ENCODE peak calls at places on chromosomes 13 and 19, in five cellular contexts. Z is RWPE1; C is mammary epithelial cell; W is fibroblast of lung; A is CD4-positive, CD25-positive, alpha-beta regulatory T cell. B is an unnamed sample.

GRCh38 chr13:98370806-98371553 is 193.9 kb upstream of the RNF113B start:
- DNase-seq in Z (no peak), C (no peak), W (peak; percentile 92), A (no peak), B (no peak)

GRCh38 chr19:14890616-14891379 is 4.9 kb upstream of the OR7A17 start:
- DNase-seq in Z (no peak), C (no peak), W (no peak), A (no peak), B (no peak)

GRCh38 chr13:41492432-41493267 is 35.3 kb downstream of the RGCC start:
- DNase-seq in Z (no peak), C (no peak), W (no peak), A (peak; percentile 59), B (no peak)

GRCh38 chr19:6632002-6632621 is 37.8 kb downstream of the TNFSF14 start:
- DNase-seq in Z (peak; percentile 46), C (peak; percentile 59), W (peak; percentile 78), A (peak; percentile 83), B (peak; percentile 1)

GRCh38 chr19:49672131-49672919 is 4.7 kb upstream of the PRMT1 start:
- DNase-seq in Z (peak; percentile 73), C (peak; percentile 46), W (peak; percentile 66), A (peak; percentile 69), B (peak; percentile 59)

GRCh38 chr13:30362869-30363268 is 55.5 kb upstream of the KATNAL1 start:
- DNase-seq in Z (no peak), C (no peak), W (no peak), A (no peak), B (no peak)

GRCh38 chr13:44726214-44726613 is 150.1 kb upstream of the TSC22D1 start:
- DNase-seq in Z (peak; percentile 45), C (peak; percentile 69), W (peak; percentile 95), A (no peak), B (no peak)

GRCh38 chr13:108575430-108575829 is 54.0 kb upstream of the MYO16 start:
- DNase-seq in Z (no peak), C (no peak), W (no peak), A (no peak), B (no peak)

GRCh38 chr13:32029684-32030083 is 1.9 kb upstream of the FRY start:
- DNase-seq in Z (no peak), C (no peak), W (no peak), A (no peak), B (no peak)

GRCh38 chr19:34999498-35000337 is at the start of gene GRAMD1A:
- DNase-seq in Z (peak; percentile 92), C (peak; percentile 85), W (peak; percentile 84), A (peak; percentile 61), B (peak; percentile 73)

GRCh38 chr19:15111758-15112157 is 4.6 kb downstream of the SYDE1 start:
- DNase-seq in Z (no peak), C (no peak), W (no peak), A (no peak), B (no peak)

GRCh38 chr13:34515201-34515600 is 426.9 kb upstream of the NBEA start:
- DNase-seq in Z (no peak), C (no peak), W (no peak), A (no peak), B (no peak)

GRCh38 chr13:73259061-73259908 is 200.5 kb downstream of the KLF5 start:
- DNase-seq in Z (no peak), C (no peak), W (peak; percentile 11), A (no peak), B (no peak)

GRCh38 chr13:73934771-73935170 is 199.4 kb downstream of the KLF12 start:
- DNase-seq in Z (no peak), C (no peak), W (no peak), A (no peak), B (no peak)

GRCh38 chr19:1318678-1319471 is 33.2 kb downstream of the EFNA2 start:
- DNase-seq in Z (no peak), C (no peak), W (peak; percentile 7), A (no peak), B (no peak)

GRCh38 chr19:1322198-1322981 is 36.7 kb downstream of the EFNA2 start:
- DNase-seq in Z (no peak), C (no peak), W (no peak), A (no peak), B (no peak)

GRCh38 chr19:1324249-1324791 is 38.6 kb downstream of the EFNA2 start:
- DNase-seq in Z (no peak), C (no peak), W (no peak), A (no peak), B (no peak)

GRCh38 chr19:1324792-1325567 is 39.3 kb downstream of the EFNA2 start:
- DNase-seq in Z (peak; percentile 65), C (peak; percentile 57), W (peak; percentile 86), A (no peak), B (peak; percentile 40)

DNA sequence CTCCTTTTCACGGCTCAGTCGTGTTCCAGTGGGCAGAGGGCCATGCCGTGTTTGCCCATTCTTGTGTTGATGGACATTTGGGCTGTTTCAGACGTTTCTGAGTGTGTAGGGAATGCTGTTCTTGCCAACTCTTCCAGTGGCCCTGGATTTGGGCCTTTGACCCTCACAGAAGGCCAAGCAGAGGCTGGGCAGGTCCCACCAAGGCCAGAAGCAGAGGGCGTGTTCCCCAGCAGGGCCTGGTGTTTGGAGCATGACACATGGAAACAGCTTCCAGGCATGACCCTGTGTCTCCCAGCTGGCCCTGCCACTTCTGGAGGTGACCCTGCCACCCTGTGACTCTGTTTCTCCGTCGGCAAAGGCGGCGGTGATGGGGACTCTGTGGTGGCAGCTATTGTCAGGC is 35.9 kb downstream of the EFNA2 start:
- DNase-seq in Z (no peak), C (no peak), W (no peak), A (no peak), B (no peak)
- H3K27ac ChIP-seq in Z (no peak overlapping the region), C (no peak overlapping the region), W (no peak overlapping the region), A (no peak overlapping the region), B (no peak overlapping the region)

DNA sequence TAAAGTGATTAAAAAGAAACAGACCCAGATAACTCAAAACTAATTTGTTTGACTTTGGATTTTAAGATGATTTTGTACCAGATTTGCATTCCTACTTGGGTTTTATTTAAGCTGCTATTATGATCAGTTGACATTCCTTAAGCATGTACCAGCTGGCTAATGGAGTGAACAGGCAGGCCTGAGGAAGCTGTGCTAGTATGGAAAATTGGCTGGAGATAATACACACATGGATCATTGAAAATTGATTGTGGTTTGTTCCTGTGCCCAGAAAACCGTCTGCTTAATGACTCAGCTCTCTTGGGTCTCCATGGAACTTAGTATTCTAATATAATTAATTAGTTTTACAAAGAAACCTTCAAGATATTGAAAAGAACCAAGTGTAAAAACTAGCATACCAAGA is 22.6 kb downstream of the POLR1D start:
- DNase-seq in Z (peak; percentile 13), C (peak; percentile 69), W (peak; percentile 95), A (no peak), B (no peak)
- H3K27ac ChIP-seq in Z (no peak overlapping the region), C (peak overlapping the region; percentile 73), W (no peak overlapping the region), A (no peak overlapping the region), B (no peak overlapping the region)

GRCh38 chr13:39776439-39776838 is 121.0 kb downstream of the COG6 start:
- DNase-seq in Z (no peak), C (peak; percentile 75), W (peak; percentile 66), A (no peak), B (no peak)

GRCh38 chr13:39777021-39777420 is 121.6 kb downstream of the COG6 start:
- DNase-seq in Z (no peak), C (no peak), W (no peak), A (no peak), B (no peak)

GRCh38 chr13:39770514-39770913 is 115.1 kb downstream of the COG6 start:
- DNase-seq in Z (no peak), C (no peak), W (no peak), A (no peak), B (no peak)

GRCh38 chr13:39777527-39778061 is 122.1 kb downstream of the COG6 start:
- DNase-seq in Z (peak; percentile 59), C (peak; percentile 92), W (peak; percentile 77), A (peak; percentile 43), B (no peak)

DNA sequence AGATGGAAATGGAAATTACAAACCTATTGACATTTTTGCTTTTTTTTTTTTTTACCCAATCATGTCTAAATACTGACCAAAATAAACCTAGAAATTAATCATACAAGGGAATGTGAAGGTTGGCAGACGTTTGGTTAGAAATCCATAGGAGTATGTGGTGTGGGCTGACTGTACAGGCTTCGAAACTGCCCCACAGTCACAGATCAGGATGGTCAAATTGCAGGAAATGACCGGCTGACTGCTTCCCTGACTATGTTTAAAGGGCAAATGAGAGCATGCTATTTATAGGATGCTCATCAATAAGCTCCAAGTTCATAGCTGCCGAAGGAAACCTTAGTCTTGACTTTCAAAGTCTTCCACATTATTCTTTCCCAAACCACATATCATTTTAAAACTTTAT is 118.4 kb downstream of the COG6 start:
- DNase-seq in Z (no peak), C (no peak), W (peak; percentile 17), A (no peak), B (no peak)
- H3K27ac ChIP-seq in Z (no peak overlapping the region), C (no peak overlapping the region), W (no peak overlapping the region), A (no peak overlapping the region), B (no peak overlapping the region)

DNA sequence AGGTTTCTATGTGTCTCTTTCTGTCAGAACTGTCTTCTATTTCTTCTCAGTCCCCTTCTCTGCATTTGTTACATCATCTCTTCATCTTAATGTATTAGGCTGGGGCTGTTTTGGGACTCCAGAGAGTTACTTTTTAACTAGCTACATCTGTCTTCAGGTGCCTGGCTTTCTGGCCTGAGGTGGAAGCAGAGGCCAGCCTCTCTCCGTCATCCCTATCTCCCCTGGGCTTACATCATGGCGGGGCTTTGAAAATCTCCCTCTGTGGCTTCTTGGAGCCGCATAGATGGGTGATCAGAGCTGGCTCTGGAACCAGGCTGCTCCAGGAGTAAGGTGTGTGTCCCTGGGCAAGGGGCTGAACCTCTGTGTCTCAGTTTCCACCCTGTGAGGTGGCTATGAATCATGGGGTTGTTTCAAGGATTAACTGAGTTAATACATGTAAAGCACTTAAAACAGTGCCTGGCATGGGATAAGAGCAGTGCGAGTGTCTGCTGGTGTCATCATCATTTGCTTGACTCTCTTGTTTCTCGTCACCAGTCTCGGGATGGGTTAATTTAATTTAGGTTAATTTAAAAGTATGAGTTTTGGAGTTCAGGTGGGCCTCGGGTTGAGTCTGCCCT is 2.0 kb downstream of the EPN1 start:
- DNase-seq in Z (no peak), C (no peak), W (no peak), A (no peak), B (no peak)
- H3K27ac ChIP-seq in Z (no peak overlapping the region), C (no peak overlapping the region), W (no peak overlapping the region), A (no peak overlapping the region), B (peak overlapping the region; percentile 58)

B was measured in caudate nucleus.